ENCODE peak calls at places on chromosomes 7 and 10, in ten cellular contexts. I is A549, S is colonic mucosa, E is lung, F is heart left ventricle, W is cardiac muscle cell, V is fibroblast of lung, U is thoracic aorta, A is transverse colon, J is AG04449. L is an unnamed sample.

GRCh38 chr10:114458955-114459354 is 54.7 kb upstream of the AFAP1L2 start:
- DNase-seq in I (peak; percentile 40), S (peak; percentile 64), E (peak; percentile 34), F (peak; percentile 47), W (no peak), V (no peak), U (no peak), A (peak; percentile 50), J (no peak), L (no peak)

GRCh38 chr10:22737587-22737986 is 23.2 kb upstream of the PIP4K2A start:
- DNase-seq in I (no peak), S (no peak), E (no peak), F (peak; percentile 55), W (no peak), V (peak; percentile 79), U (no peak), A (no peak), J (no peak), L (no peak)

GRCh38 chr7:3194501-3195141 is 106.4 kb upstream of the SDK1 start:
- DNase-seq in I (peak; percentile 85), S (no peak), E (peak; percentile 38), F (no peak), W (no peak), V (peak; percentile 96), U (no peak), A (no peak), J (no peak), L (no peak)

GRCh38 chr7:135206887-135207738 is 4.2 kb downstream of the WDR91 start:
- DNase-seq in I (no peak), S (no peak), E (no peak), F (no peak), W (no peak), V (no peak), U (no peak), A (no peak), J (no peak), L (no peak)

GRCh38 chr10:33793793-33794192 is 459.3 kb upstream of the NRP1 start:
- DNase-seq in I (no peak), S (no peak), E (no peak), F (no peak), W (no peak), V (no peak), U (no peak), A (no peak), J (no peak), L (no peak)

GRCh38 chr10:113053881-113054280 is 103.8 kb downstream of the TCF7L2 start:
- DNase-seq in I (no peak), S (no peak), E (no peak), F (peak; percentile 52), W (no peak), V (peak; percentile 81), U (no peak), A (no peak), J (no peak), L (no peak)

GRCh38 chr10:112650588-112651030 is 203.6 kb downstream of the VTI1A start:
- DNase-seq in I (no peak), S (no peak), E (no peak), F (no peak), W (no peak), V (peak; percentile 37), U (no peak), A (no peak), J (no peak), L (no peak)

GRCh38 chr10:51422311-51423120 is 276.9 kb downstream of the CSTF2T start:
- DNase-seq in I (peak; percentile 13), S (peak; percentile 69), E (peak; percentile 51), F (peak; percentile 57), W (peak; percentile 61), V (peak; percentile 50), U (no peak), A (peak; percentile 63), J (peak; percentile 19), L (peak; percentile 29)

GRCh38 chr7:21426286-21426957 is 1.5 kb upstream of the SP4 start:
- DNase-seq in I (peak; percentile 7), S (peak; percentile 19), E (no peak), F (no peak), W (no peak), V (no peak), U (no peak), A (no peak), J (no peak), L (no peak)

GRCh38 chr7:94449151-94449725 is 54.5 kb downstream of the COL1A2 start:
- DNase-seq in I (peak; percentile 28), S (no peak), E (no peak), F (no peak), W (peak; percentile 59), V (peak; percentile 33), U (no peak), A (no peak), J (no peak), L (no peak)

GRCh38 chr10:126062132-126063032 is 166.0 kb downstream of the FANK1 start:
- DNase-seq in I (peak; percentile 88), S (peak; percentile 69), E (peak; percentile 77), F (peak; percentile 93), W (no peak), V (peak; percentile 99), U (peak; percentile 89), A (peak; percentile 40), J (peak; percentile 96), L (peak; percentile 91)

GRCh38 chr7:2542924-2543871 is 12.1 kb downstream of the BRAT1 start:
- DNase-seq in I (no peak), S (no peak), E (no peak), F (no peak), W (no peak), V (no peak), U (no peak), A (peak; percentile 5), J (no peak), L (no peak)

GRCh38 chr7:2522780-2523433 is 3.3 kb downstream of the LFNG start:
- DNase-seq in I (peak; percentile 35), S (peak; percentile 83), E (no peak), F (no peak), W (no peak), V (peak; percentile 89), U (no peak), A (peak; percentile 80), J (no peak), L (no peak)

GRCh38 chr7:147443942-147444341 is 1146.6 kb upstream of the C7orf33 start:
- DNase-seq in I (no peak), S (no peak), E (no peak), F (no peak), W (no peak), V (no peak), U (no peak), A (no peak), J (no peak), L (no peak)

GRCh38 chr7:101911800-101912705 is 94.6 kb downstream of the CUX1 start:
- DNase-seq in I (no peak), S (peak; percentile 29), E (peak; percentile 40), F (peak; percentile 79), W (no peak), V (no peak), U (no peak), A (peak; percentile 44), J (no peak), L (no peak)

GRCh38 chr7:33421384-33421783 is 292.0 kb downstream of the BBS9 start:
- DNase-seq in I (no peak), S (no peak), E (no peak), F (no peak), W (no peak), V (no peak), U (no peak), A (no peak), J (peak; percentile 16), L (no peak)
- TF ChIP-seq CTCF in I (peak; percentile 12), S (no peak), E (no peak), F (no peak), W (peak; percentile 13), V (peak; percentile 33), U (no peak), A (no peak), J (no peak), L (no peak)

GRCh38 chr10:62652114-62652513 is 152.4 kb upstream of the ADO start:
- DNase-seq in I (no peak), S (no peak), E (no peak), F (no peak), W (no peak), V (peak; percentile 82), U (no peak), A (no peak), J (no peak), L (peak; percentile 20)

GRCh38 chr10:62652564-62652963 is 152.0 kb upstream of the ADO start:
- DNase-seq in I (no peak), S (no peak), E (no peak), F (no peak), W (no peak), V (no peak), U (no peak), A (no peak), J (no peak), L (no peak)

GRCh38 chr10:62654966-62655336 is 149.6 kb upstream of the ADO start:
- DNase-seq in I (no peak), S (no peak), E (no peak), F (no peak), W (no peak), V (no peak), U (no peak), A (no peak), J (no peak), L (no peak)

GRCh38 chr10:62651341-62651740 is 153.2 kb upstream of the ADO start:
- DNase-seq in I (no peak), S (no peak), E (no peak), F (no peak), W (no peak), V (peak; percentile 69), U (no peak), A (no peak), J (no peak), L (peak; percentile 4)

DNA sequence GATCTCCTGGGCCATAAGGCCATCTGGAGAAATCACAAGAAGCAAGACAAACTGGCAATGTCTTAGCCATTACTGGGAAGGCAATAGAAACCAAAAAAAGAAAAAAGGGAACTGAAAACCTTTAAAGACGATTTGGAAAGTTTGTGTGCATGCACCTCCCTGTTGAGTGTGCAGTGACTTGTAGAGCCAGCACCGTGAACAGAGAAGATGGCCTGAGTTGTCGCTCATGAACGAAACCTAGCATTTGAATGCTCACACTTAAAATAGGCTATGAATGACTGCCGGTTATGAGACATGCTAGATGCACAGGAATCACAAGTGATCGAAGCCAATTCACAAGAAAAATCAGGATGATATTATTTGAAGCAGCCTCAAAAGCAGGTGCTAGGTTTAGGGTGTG is 151.3 kb upstream of the ADO start:
- DNase-seq in I (no peak), S (no peak), E (no peak), F (no peak), W (no peak), V (no peak), U (no peak), A (peak; percentile 32), J (no peak), L (no peak)
- H3K4me3 ChIP-seq in I (no peak overlapping the region), S (no peak overlapping the region), E (no peak overlapping the region), F (no peak overlapping the region), W (no peak overlapping the region), V (no peak overlapping the region), U (no peak overlapping the region), A (no peak overlapping the region), J (no peak overlapping the region), L (no peak overlapping the region)

GRCh38 chr7:155298834-155299538 is 1.3 kb downstream of the INSIG1 start:
- DNase-seq in I (peak; percentile 98), S (peak; percentile 97), E (peak; percentile 95), F (peak; percentile 96), W (peak; percentile 91), V (peak; percentile 99), U (peak; percentile 83), A (peak; percentile 95), J (peak; percentile 72), L (peak; percentile 81)
- TF ChIP-seq CTCF in I (no peak), S (no peak), E (no peak), F (no peak), W (no peak), V (no peak), U (no peak), A (no peak), J (no peak), L (no peak)

GRCh38 chr10:52908483-52908882 is 135.9 kb upstream of the MBL2 start:
- DNase-seq in I (no peak), S (no peak), E (no peak), F (no peak), W (no peak), V (no peak), U (no peak), A (no peak), J (no peak), L (no peak)
- H3K4me3 ChIP-seq in I (no peak overlapping the region), S (no peak overlapping the region), E (no peak overlapping the region), F (no peak overlapping the region), W (no peak overlapping the region), V (no peak overlapping the region), U (no peak overlapping the region), A (no peak overlapping the region), J (no peak overlapping the region), L (no peak overlapping the region)

L was measured in AG09309.